ENCODE peak calls at places on chromosomes 4 and X, in ten cellular contexts. P, Q, G, Z, F, A, I, W, C and S are unnamed samples.

GRCh38 chr4:169225058-169225751 is 45.6 kb downstream of the SH3RF1 start:
- DNase-seq in P (peak), Q (no peak), G (no peak), Z (peak), F (peak), A (no peak), I (no peak), W (no peak), C (peak), S (no peak)

GRCh38 chr4:189870835-189871234 is 69.8 kb upstream of the FRG1 start:
- DNase-seq in P (no peak), Q (no peak), G (no peak), Z (no peak), F (no peak), A (no peak), I (no peak), W (no peak), C (no peak), S (no peak)

GRCh38 chr4:108168672-108169562 is at the start of gene LEF1:
- DNase-seq in P (peak), Q (peak), G (no peak), Z (peak), F (peak), A (peak), I (peak), W (no peak), C (peak), S (no peak)

GRCh38 chrX:8845060-8845459 is 43.9 kb upstream of the FAM9A start:
- DNase-seq in P (no peak), Q (no peak), G (no peak), Z (peak), F (peak), A (no peak), I (no peak), W (no peak), C (peak), S (no peak)

GRCh38 chr4:475962-476361 is 23.0 kb downstream of the ZNF721 start:
- DNase-seq in P (no peak), Q (no peak), G (no peak), Z (no peak), F (no peak), A (no peak), I (no peak), W (no peak), C (no peak), S (no peak)

GRCh38 chrX:129115104-129115503 is 408.2 kb downstream of the SMARCA1 start:
- DNase-seq in P (peak), Q (peak), G (no peak), Z (no peak), F (peak), A (no peak), I (peak), W (no peak), C (no peak), S (peak)

GRCh38 chr4:77473509-77473908 is 132.1 kb upstream of the CXCL13 start:
- DNase-seq in P (peak), Q (no peak), G (no peak), Z (no peak), F (peak), A (no peak), I (no peak), W (no peak), C (peak), S (no peak)

GRCh38 chr4:48109413-48110263 is 24.4 kb downstream of the TXK start:
- DNase-seq in P (peak), Q (no peak), G (no peak), Z (peak), F (peak), A (no peak), I (no peak), W (no peak), C (peak), S (no peak)

GRCh38 chrX:21989415-21989814 is 42.7 kb upstream of the PHEX start:
- DNase-seq in P (no peak), Q (no peak), G (no peak), Z (no peak), F (no peak), A (peak), I (peak), W (no peak), C (no peak), S (no peak)

GRCh38 chr4:85760521-85760920 is 285.6 kb downstream of the ARHGAP24 start:
- DNase-seq in P (peak), Q (no peak), G (no peak), Z (no peak), F (no peak), A (no peak), I (no peak), W (no peak), C (no peak), S (no peak)

GRCh38 chr4:158809611-158810486 is 41.0 kb downstream of the FNIP2 start:
- DNase-seq in P (peak), Q (peak), G (no peak), Z (peak), F (peak), A (no peak), I (no peak), W (no peak), C (peak), S (no peak)